ENCODE peak calls at places on chromosomes 4 and X, in four cellular contexts. V is colonic mucosa, Q is transverse colon, Y is IMR-90. L is an unnamed sample. For H3K9me3 and H3K36me3, the result is how much of the 10 kb centered on the place peaks cover.

GRCh38 chr4:79695848-79696247 is 287.8 kb upstream of the GK2 start:
- DNase-seq in V (no peak), Q (no peak), Y (no peak), L (no peak)

GRCh38 chr4:140116442-140117104 is 37.4 kb downstream of the MAML3 start:
- DNase-seq in V (no peak), Q (no peak), Y (peak), L (no peak)

GRCh38 chr4:13654158-13654797 is 26.8 kb upstream of the BOD1L1 start:
- DNase-seq in V (peak), Q (peak), Y (peak), L (peak)

GRCh38 chr4:4585012-4585670 is 43.3 kb upstream of the STX18 start:
- DNase-seq in V (no peak), Q (no peak), Y (peak), L (peak)

GRCh38 chr4:1492636-1493539 is 86.6 kb upstream of the NKX1-1 start:
- DNase-seq in V (no peak), Q (no peak), Y (no peak), L (no peak)

GRCh38 chr4:113469926-113470325 is 291.6 kb downstream of the CAMK2D start:
- DNase-seq in V (no peak), Q (no peak), Y (no peak), L (no peak)

GRCh38 chr4:168710353-168710946 is 213.6 kb downstream of the PALLD start:
- DNase-seq in V (peak), Q (peak), Y (peak), L (no peak)

GRCh38 chr4:13541720-13542576 is 2.4 kb downstream of the NKX3-2 start:
- DNase-seq in V (peak), Q (peak), Y (no peak), L (no peak)

GRCh38 chrX:76802698-76803097 is 375.2 kb downstream of the MAGEE1 start:
- DNase-seq in V (no peak), Q (no peak), Y (no peak), L (peak)

DNA sequence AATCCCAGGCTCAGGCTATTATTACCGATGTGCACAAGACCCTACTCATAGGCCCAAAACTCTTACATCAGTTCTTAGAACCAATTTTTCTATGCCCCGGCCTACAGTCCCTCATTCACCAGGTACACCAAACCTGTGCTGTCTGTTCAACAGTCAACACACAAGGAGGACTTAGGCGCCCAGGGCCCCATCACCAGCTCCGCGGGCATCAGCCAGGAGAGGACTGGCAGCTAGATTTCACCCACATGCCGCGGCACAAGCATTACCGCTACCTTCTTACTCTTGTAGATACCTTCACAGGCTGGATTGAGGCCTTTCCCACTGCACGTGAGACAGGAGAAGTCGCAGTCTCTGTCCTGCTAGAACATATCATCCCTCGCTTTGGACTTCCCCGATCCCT is 962.5 kb downstream of the RPA4 start:
- DNase-seq in V (no peak), Q (no peak), Y (no peak), L (no peak)
- H3K9me3 ChIP-seq in V (under half), Q (under half), Y (under half), L (under half)

GRCh38 chr4:67533112-67533511 is 12.2 kb downstream of the CENPC start:
- DNase-seq in V (no peak), Q (no peak), Y (no peak), L (no peak)

GRCh38 chr4:67535280-67535840 is 9.9 kb downstream of the CENPC start:
- DNase-seq in V (no peak), Q (no peak), Y (no peak), L (no peak)

GRCh38 chr4:67531349-67531748 is 14.0 kb downstream of the CENPC start:
- DNase-seq in V (no peak), Q (no peak), Y (no peak), L (no peak)
- H3K36me3 ChIP-seq in V (under half), Q (under half), Y (under half), L (under half)

DNA sequence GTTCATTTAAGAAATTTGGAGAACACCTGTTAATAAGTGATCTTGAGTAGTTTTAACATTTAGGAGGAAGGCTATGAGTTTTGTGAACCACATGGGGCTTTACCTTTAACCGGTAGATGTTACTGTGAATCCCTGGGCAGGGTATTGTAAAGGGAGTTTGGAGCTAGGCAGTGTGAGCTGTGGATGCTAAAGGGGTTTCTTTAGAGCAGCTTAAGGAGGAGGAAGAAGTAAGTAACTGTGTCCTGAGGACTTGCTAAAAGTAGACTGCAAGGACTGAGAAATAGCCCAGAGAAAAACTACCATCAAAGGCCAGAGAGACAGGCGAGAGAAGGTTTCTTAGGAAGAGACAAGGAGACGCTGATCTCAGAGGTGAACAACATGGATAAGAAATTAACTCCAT is 5.6 kb downstream of the RHOH start:
- DNase-seq in V (no peak), Q (no peak), Y (no peak), L (no peak)
- H3K4me3 ChIP-seq in V (no peak), Q (no peak), Y (no peak), L (no peak)

DNA sequence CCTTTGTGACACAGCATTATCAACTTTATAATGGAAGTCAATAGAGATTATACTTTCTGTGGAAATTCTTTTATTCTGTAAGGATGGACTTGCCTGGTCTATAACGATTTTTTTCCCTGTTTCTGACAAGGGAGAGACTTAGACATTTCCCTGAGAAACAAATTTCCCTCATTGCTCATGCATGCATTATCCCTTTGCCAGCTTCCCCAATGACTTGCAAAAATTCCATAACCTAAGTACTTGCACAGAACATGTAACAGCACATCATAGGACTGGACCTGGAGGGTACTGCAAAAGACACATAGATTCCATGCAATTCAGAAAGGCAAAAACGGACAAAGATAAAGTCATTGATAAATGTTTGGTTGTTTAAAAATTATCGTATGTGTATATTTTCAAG is 166.7 kb downstream of the FHIP1A start:
- DNase-seq in V (no peak), Q (no peak), Y (no peak), L (no peak)
- H3K9me3 ChIP-seq in V (under half), Q (under half), Y (under half), L (under half)

DNA sequence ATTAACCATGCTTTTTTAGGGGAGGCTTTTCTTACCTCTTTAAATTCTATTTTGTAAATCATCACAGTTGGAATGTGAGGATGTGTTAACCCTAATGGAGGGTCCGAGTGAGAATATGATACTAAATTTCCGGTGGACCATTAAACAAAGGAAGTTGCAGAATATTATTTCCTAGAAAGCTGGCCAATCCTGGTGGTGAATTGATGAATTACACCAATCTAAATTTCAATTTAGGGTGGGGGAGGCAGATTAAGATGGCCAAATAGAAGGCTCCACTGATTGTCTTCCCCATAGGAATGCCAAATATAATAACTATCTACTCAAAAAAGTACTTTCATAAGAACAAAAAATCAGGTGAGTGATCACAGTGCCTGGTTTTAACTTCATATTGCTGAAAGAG is 1045.6 kb downstream of the GLUD2 start:
- DNase-seq in V (no peak), Q (no peak), Y (no peak), L (no peak)
- H3K36me3 ChIP-seq in V (under half), Q (under half), Y (under half), L (under half)